ENCODE peak calls at places on chromosomes 13 and 19, in nine cellular contexts. One of them, this sample, is unnamed. For H3K36me3, the result is how much of the 10 kb centered on the place peaks cover.

GRCh38 chr13:36819811-36820140 is 754 bp downstream of the RFXAP start:
- DNase-seq in IMR-90: peak
- DNase-seq in tibial artery: no peak
- DNase-seq in CD8-positive, alpha-beta T cell: no peak
- DNase-seq in heart left ventricle: no peak
- DNase-seq in right atrium auricular region: no peak
- DNase-seq in mammary epithelial cell: peak
- DNase-seq in heart right ventricle: peak
- DNase-seq in GM23338: peak
- DNase-seq in this sample: peak

GRCh38 chr13:114019367-114019766 is 45.5 kb upstream of the C13orf46 start:
- DNase-seq in heart right ventricle: no peak
- DNase-seq in heart left ventricle: no peak
- DNase-seq in IMR-90: no peak
- DNase-seq in GM23338: peak
- DNase-seq in right atrium auricular region: no peak
- DNase-seq in CD8-positive, alpha-beta T cell: no peak
- DNase-seq in mammary epithelial cell: no peak
- DNase-seq in tibial artery: no peak
- DNase-seq in this sample: peak

GRCh38 chr19:13069415-13070369 is 33.0 kb downstream of the LYL1 start:
- DNase-seq in CD8-positive, alpha-beta T cell: no peak
- DNase-seq in mammary epithelial cell: no peak
- DNase-seq in tibial artery: peak
- DNase-seq in GM23338: no peak
- DNase-seq in right atrium auricular region: no peak
- DNase-seq in heart right ventricle: no peak
- DNase-seq in IMR-90: no peak
- DNase-seq in heart left ventricle: no peak
- DNase-seq in this sample: no peak

GRCh38 chr13:69198706-69199105 is 908.9 kb upstream of the ATXN8OS start:
- DNase-seq in right atrium auricular region: no peak
- DNase-seq in IMR-90: no peak
- DNase-seq in tibial artery: no peak
- DNase-seq in mammary epithelial cell: no peak
- DNase-seq in heart right ventricle: no peak
- DNase-seq in GM23338: no peak
- DNase-seq in CD8-positive, alpha-beta T cell: no peak
- DNase-seq in heart left ventricle: no peak
- DNase-seq in this sample: no peak

GRCh38 chr19:588093-588742 is 1.5 kb upstream of the HCN2 start:
- DNase-seq in heart right ventricle: peak
- DNase-seq in IMR-90: peak
- DNase-seq in heart left ventricle: peak
- DNase-seq in GM23338: peak
- DNase-seq in right atrium auricular region: no peak
- DNase-seq in CD8-positive, alpha-beta T cell: peak
- DNase-seq in tibial artery: no peak
- DNase-seq in mammary epithelial cell: peak
- DNase-seq in this sample: peak

GRCh38 chr19:29079331-29079730 is 133.6 kb downstream of the UQCRFS1 start:
- DNase-seq in tibial artery: no peak
- DNase-seq in right atrium auricular region: no peak
- DNase-seq in IMR-90: no peak
- DNase-seq in heart left ventricle: no peak
- DNase-seq in GM23338: peak
- DNase-seq in mammary epithelial cell: no peak
- DNase-seq in CD8-positive, alpha-beta T cell: no peak
- DNase-seq in heart right ventricle: no peak
- DNase-seq in this sample: no peak

GRCh38 chr19:54114340-54114826 is 1.1 kb downstream of the TFPT start:
- DNase-seq in tibial artery: peak
- DNase-seq in GM23338: peak
- DNase-seq in IMR-90: peak
- DNase-seq in mammary epithelial cell: no peak
- DNase-seq in CD8-positive, alpha-beta T cell: peak
- DNase-seq in right atrium auricular region: no peak
- DNase-seq in heart left ventricle: no peak
- DNase-seq in heart right ventricle: peak
- DNase-seq in this sample: peak

GRCh38 chr19:18128044-18128443 is 24.9 kb upstream of the PIK3R2 start:
- DNase-seq in GM23338: no peak
- DNase-seq in heart left ventricle: no peak
- DNase-seq in tibial artery: no peak
- DNase-seq in heart right ventricle: no peak
- DNase-seq in IMR-90: peak
- DNase-seq in mammary epithelial cell: no peak
- DNase-seq in right atrium auricular region: no peak
- DNase-seq in CD8-positive, alpha-beta T cell: no peak
- DNase-seq in this sample: no peak

GRCh38 chr19:55451163-55451521 is 8.0 kb upstream of the SHISA7 start:
- DNase-seq in heart right ventricle: no peak
- DNase-seq in tibial artery: no peak
- DNase-seq in heart left ventricle: no peak
- DNase-seq in CD8-positive, alpha-beta T cell: no peak
- DNase-seq in right atrium auricular region: no peak
- DNase-seq in mammary epithelial cell: no peak
- DNase-seq in IMR-90: no peak
- DNase-seq in GM23338: peak
- DNase-seq in this sample: no peak

GRCh38 chr13:51862965-51863364 is 1.2 kb downstream of the CCDC70 start:
- DNase-seq in CD8-positive, alpha-beta T cell: no peak
- DNase-seq in mammary epithelial cell: no peak
- DNase-seq in tibial artery: no peak
- DNase-seq in GM23338: no peak
- DNase-seq in heart left ventricle: no peak
- DNase-seq in heart right ventricle: no peak
- DNase-seq in IMR-90: no peak
- DNase-seq in right atrium auricular region: no peak
- DNase-seq in this sample: no peak

DNA sequence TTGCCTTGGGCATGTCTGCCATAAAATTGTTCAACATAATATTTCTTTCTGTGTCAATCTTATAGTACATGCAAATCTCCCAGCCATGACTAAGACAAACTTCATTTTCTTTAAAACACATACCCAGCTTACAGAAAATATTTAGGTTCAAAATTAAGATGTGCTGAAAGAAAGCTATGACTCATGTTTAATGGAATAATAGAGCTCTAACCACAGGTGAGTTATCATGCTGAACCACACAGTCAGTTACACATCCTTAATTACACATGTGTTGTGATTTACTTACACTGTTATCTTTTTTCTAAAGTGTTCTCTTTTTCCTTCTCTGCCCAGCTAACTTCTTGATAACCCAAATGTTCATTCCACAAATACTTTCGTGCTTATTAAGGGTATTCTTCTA is 1831.2 kb downstream of the OLFM4 start:
- DNase-seq in mammary epithelial cell: no peak
- DNase-seq in CD8-positive, alpha-beta T cell: no peak
- DNase-seq in tibial artery: no peak
- DNase-seq in GM23338: no peak
- DNase-seq in heart left ventricle: no peak
- DNase-seq in right atrium auricular region: no peak
- DNase-seq in IMR-90: no peak
- DNase-seq in heart right ventricle: no peak
- DNase-seq in this sample: no peak
- H3K36me3 ChIP-seq in mammary epithelial cell: under half
- H3K36me3 ChIP-seq in CD8-positive, alpha-beta T cell: under half
- H3K36me3 ChIP-seq in tibial artery: under half
- H3K36me3 ChIP-seq in GM23338: under half
- H3K36me3 ChIP-seq in heart left ventricle: under half
- H3K36me3 ChIP-seq in right atrium auricular region: under half
- H3K36me3 ChIP-seq in IMR-90: under half
- H3K36me3 ChIP-seq in heart right ventricle: under half
- H3K36me3 ChIP-seq in this sample: under half

GRCh38 chr13:108213946-108214345 is 1.4 kb downstream of the LIG4 start:
- DNase-seq in tibial artery: no peak
- DNase-seq in GM23338: no peak
- DNase-seq in heart left ventricle: no peak
- DNase-seq in heart right ventricle: no peak
- DNase-seq in IMR-90: peak
- DNase-seq in mammary epithelial cell: peak
- DNase-seq in CD8-positive, alpha-beta T cell: no peak
- DNase-seq in right atrium auricular region: no peak
- DNase-seq in this sample: no peak
- H3K4me3 ChIP-seq in tibial artery: peak
- H3K4me3 ChIP-seq in GM23338: peak
- H3K4me3 ChIP-seq in heart left ventricle: peak
- H3K4me3 ChIP-seq in heart right ventricle: peak
- H3K4me3 ChIP-seq in IMR-90: peak
- H3K4me3 ChIP-seq in mammary epithelial cell: peak
- H3K4me3 ChIP-seq in CD8-positive, alpha-beta T cell: no peak
- H3K4me3 ChIP-seq in right atrium auricular region: no peak
- H3K4me3 ChIP-seq in this sample: no peak

GRCh38 chr19:19505669-19506326 is 9.6 kb downstream of the TSSK6 start:
- DNase-seq in right atrium auricular region: no peak
- DNase-seq in IMR-90: no peak
- DNase-seq in CD8-positive, alpha-beta T cell: no peak
- DNase-seq in tibial artery: no peak
- DNase-seq in heart right ventricle: no peak
- DNase-seq in mammary epithelial cell: no peak
- DNase-seq in heart left ventricle: no peak
- DNase-seq in GM23338: no peak
- DNase-seq in this sample: no peak
- H3K36me3 ChIP-seq in right atrium auricular region: half or more
- H3K36me3 ChIP-seq in IMR-90: under half
- H3K36me3 ChIP-seq in CD8-positive, alpha-beta T cell: under half
- H3K36me3 ChIP-seq in tibial artery: half or more
- H3K36me3 ChIP-seq in heart right ventricle: under half
- H3K36me3 ChIP-seq in mammary epithelial cell: under half
- H3K36me3 ChIP-seq in heart left ventricle: half or more
- H3K36me3 ChIP-seq in GM23338: under half
- H3K36me3 ChIP-seq in this sample: half or more

GRCh38 chr13:100097821-100098220 is 8.9 kb downstream of the PCCA start:
- DNase-seq in tibial artery: no peak
- DNase-seq in IMR-90: no peak
- DNase-seq in CD8-positive, alpha-beta T cell: no peak
- DNase-seq in heart left ventricle: no peak
- DNase-seq in GM23338: no peak
- DNase-seq in right atrium auricular region: no peak
- DNase-seq in heart right ventricle: no peak
- DNase-seq in mammary epithelial cell: no peak
- DNase-seq in this sample: no peak

GRCh38 chr13:100100115-100100879 is 11.4 kb downstream of the PCCA start:
- DNase-seq in right atrium auricular region: no peak
- DNase-seq in heart right ventricle: peak
- DNase-seq in mammary epithelial cell: peak
- DNase-seq in tibial artery: no peak
- DNase-seq in GM23338: no peak
- DNase-seq in CD8-positive, alpha-beta T cell: no peak
- DNase-seq in heart left ventricle: no peak
- DNase-seq in IMR-90: peak
- DNase-seq in this sample: peak

GRCh38 chr13:100096526-100096925 is 7.6 kb downstream of the PCCA start:
- DNase-seq in IMR-90: no peak
- DNase-seq in right atrium auricular region: no peak
- DNase-seq in heart right ventricle: no peak
- DNase-seq in mammary epithelial cell: no peak
- DNase-seq in tibial artery: no peak
- DNase-seq in heart left ventricle: no peak
- DNase-seq in GM23338: no peak
- DNase-seq in CD8-positive, alpha-beta T cell: no peak
- DNase-seq in this sample: no peak

GRCh38 chr13:100095498-100095897 is 6.6 kb downstream of the PCCA start:
- DNase-seq in mammary epithelial cell: no peak
- DNase-seq in heart left ventricle: no peak
- DNase-seq in GM23338: no peak
- DNase-seq in heart right ventricle: no peak
- DNase-seq in tibial artery: no peak
- DNase-seq in IMR-90: no peak
- DNase-seq in CD8-positive, alpha-beta T cell: no peak
- DNase-seq in right atrium auricular region: no peak
- DNase-seq in this sample: no peak

GRCh38 chr13:100098445-100099116 is 9.7 kb downstream of the PCCA start:
- DNase-seq in mammary epithelial cell: no peak
- DNase-seq in heart left ventricle: no peak
- DNase-seq in GM23338: no peak
- DNase-seq in tibial artery: no peak
- DNase-seq in heart right ventricle: no peak
- DNase-seq in IMR-90: no peak
- DNase-seq in CD8-positive, alpha-beta T cell: no peak
- DNase-seq in right atrium auricular region: no peak
- DNase-seq in this sample: no peak
- H3K4me3 ChIP-seq in mammary epithelial cell: no peak
- H3K4me3 ChIP-seq in heart left ventricle: no peak
- H3K4me3 ChIP-seq in GM23338: no peak
- H3K4me3 ChIP-seq in tibial artery: no peak
- H3K4me3 ChIP-seq in heart right ventricle: no peak
- H3K4me3 ChIP-seq in IMR-90: no peak
- H3K4me3 ChIP-seq in CD8-positive, alpha-beta T cell: no peak
- H3K4me3 ChIP-seq in right atrium auricular region: no peak
- H3K4me3 ChIP-seq in this sample: no peak

DNA sequence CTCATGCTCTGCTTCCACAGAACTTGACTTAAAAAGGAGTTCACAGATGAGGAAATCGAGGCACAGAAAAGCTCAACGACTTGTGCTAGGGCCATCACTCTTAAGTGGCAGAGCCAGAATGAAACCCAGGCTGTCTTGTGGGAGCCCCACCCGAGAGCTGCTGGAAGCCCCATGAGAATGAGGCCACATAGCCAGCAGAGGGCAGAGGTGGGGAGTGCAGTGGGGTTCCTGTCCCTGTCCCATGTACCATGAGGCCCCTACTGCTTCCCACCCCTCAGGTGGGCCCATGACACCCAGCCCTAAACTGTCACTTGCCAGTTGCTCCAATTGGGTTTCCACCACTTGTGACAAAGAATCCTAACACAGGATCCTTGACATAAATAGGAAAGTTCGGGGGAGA is 175.9 kb downstream of the IRS2 start:
- DNase-seq in heart left ventricle: peak
- DNase-seq in right atrium auricular region: no peak
- DNase-seq in mammary epithelial cell: no peak
- DNase-seq in CD8-positive, alpha-beta T cell: peak
- DNase-seq in IMR-90: no peak
- DNase-seq in heart right ventricle: peak
- DNase-seq in GM23338: peak
- DNase-seq in tibial artery: peak
- DNase-seq in this sample: peak
- H3K36me3 ChIP-seq in heart left ventricle: under half
- H3K36me3 ChIP-seq in right atrium auricular region: under half
- H3K36me3 ChIP-seq in mammary epithelial cell: under half
- H3K36me3 ChIP-seq in CD8-positive, alpha-beta T cell: under half
- H3K36me3 ChIP-seq in IMR-90: under half
- H3K36me3 ChIP-seq in heart right ventricle: under half
- H3K36me3 ChIP-seq in GM23338: under half
- H3K36me3 ChIP-seq in tibial artery: under half
- H3K36me3 ChIP-seq in this sample: under half

GRCh38 chr19:48629599-48630288 is 7.4 kb downstream of the DBP start:
- DNase-seq in tibial artery: no peak
- DNase-seq in CD8-positive, alpha-beta T cell: no peak
- DNase-seq in heart left ventricle: peak
- DNase-seq in GM23338: peak
- DNase-seq in mammary epithelial cell: no peak
- DNase-seq in heart right ventricle: no peak
- DNase-seq in IMR-90: no peak
- DNase-seq in right atrium auricular region: peak
- DNase-seq in this sample: no peak
- H3K4me3 ChIP-seq in tibial artery: no peak
- H3K4me3 ChIP-seq in CD8-positive, alpha-beta T cell: no peak
- H3K4me3 ChIP-seq in heart left ventricle: peak
- H3K4me3 ChIP-seq in GM23338: peak
- H3K4me3 ChIP-seq in mammary epithelial cell: no peak
- H3K4me3 ChIP-seq in heart right ventricle: no peak
- H3K4me3 ChIP-seq in IMR-90: no peak
- H3K4me3 ChIP-seq in right atrium auricular region: peak
- H3K4me3 ChIP-seq in this sample: no peak